ENCODE peak calls at places on chromosomes 11 and 22, in seven cellular contexts. Q is breast epithelium, O is progenitor cell of endocrine pancreas, T is activated B cell treated with CpG ODN at 0.5 μM for 24 hours, L is spleen, C is LNCaP clone FGC, A is AG04449. J is an unnamed sample.

GRCh38 chr22:29740216-29740615 is 20.4 kb downstream of the CABP7 start:
- DNase-seq in Q (no peak), O (no peak), T (no peak), L (no peak), C (no peak), A (no peak), J (no peak)

GRCh38 chr11:130209128-130209932 is 49.7 kb downstream of the ST14 start:
- DNase-seq in Q (no peak), O (no peak), T (no peak), L (no peak), C (no peak), A (no peak), J (peak)

GRCh38 chr22:27637604-27638003 is 164.0 kb downstream of the MN1 start:
- DNase-seq in Q (no peak), O (no peak), T (no peak), L (no peak), C (no peak), A (no peak), J (no peak)

GRCh38 chr22:36155702-36156101 is 4.9 kb downstream of the APOL3 start:
- DNase-seq in Q (no peak), O (no peak), T (no peak), L (no peak), C (no peak), A (no peak), J (no peak)

GRCh38 chr11:77665240-77665965 is 27.8 kb upstream of the CLNS1A start:
- DNase-seq in Q (no peak), O (no peak), T (no peak), L (no peak), C (no peak), A (no peak), J (no peak)

GRCh38 chr11:11498195-11498594 is 123.6 kb downstream of the GALNT18 start:
- DNase-seq in Q (no peak), O (no peak), T (no peak), L (no peak), C (no peak), A (no peak), J (no peak)

GRCh38 chr11:94768602-94769511 is 701 bp downstream of the AMOTL1 start:
- DNase-seq in Q (no peak), O (peak), T (no peak), L (peak), C (no peak), A (no peak), J (peak)

GRCh38 chr11:64183890-64184289 is 2.1 kb upstream of the STIP1 start:
- DNase-seq in Q (no peak), O (no peak), T (no peak), L (no peak), C (no peak), A (no peak), J (no peak)

GRCh38 chr22:41742918-41743317 is 43.6 kb downstream of the MEI1 start:
- DNase-seq in Q (no peak), O (no peak), T (no peak), L (no peak), C (no peak), A (no peak), J (no peak)

GRCh38 chr11:18384157-18384641 is 10.2 kb upstream of the LDHA start:
- DNase-seq in Q (peak), O (no peak), T (peak), L (peak), C (peak), A (peak), J (no peak)

GRCh38 chr22:32409977-32410376 is 2.1 kb downstream of the RTCB start:
- DNase-seq in Q (no peak), O (no peak), T (no peak), L (no peak), C (no peak), A (no peak), J (no peak)

GRCh38 chr11:89182773-89183172 is 5.1 kb downstream of the TYR start:
- DNase-seq in Q (no peak), O (no peak), T (no peak), L (no peak), C (no peak), A (no peak), J (no peak)

GRCh38 chr11:69828276-69828970 is 9.2 kb upstream of the FGF3 start:
- DNase-seq in Q (no peak), O (no peak), T (no peak), L (peak), C (no peak), A (no peak), J (no peak)

GRCh38 chr11:129223701-129224149 is 31.6 kb upstream of the ARHGAP32 start:
- DNase-seq in Q (no peak), O (no peak), T (no peak), L (no peak), C (no peak), A (no peak), J (no peak)

GRCh38 chr22:44446483-44446882 is 51.5 kb downstream of the RTL6 start:
- DNase-seq in Q (no peak), O (no peak), T (no peak), L (no peak), C (no peak), A (no peak), J (no peak)

GRCh38 chr11:66112640-66113098 is 42.6 kb downstream of the PACS1 start:
- DNase-seq in Q (no peak), O (no peak), T (no peak), L (no peak), C (no peak), A (peak), J (no peak)

GRCh38 chr22:20725987-20726558 is 47.8 kb upstream of the SERPIND1 start:
- DNase-seq in Q (no peak), O (no peak), T (no peak), L (peak), C (no peak), A (no peak), J (no peak)

GRCh38 chr11:22923561-22923960 is 63.3 kb upstream of the CCDC179 start:
- DNase-seq in Q (no peak), O (no peak), T (no peak), L (no peak), C (peak), A (no peak), J (no peak)

GRCh38 chr11:22922672-22923071 is 62.4 kb upstream of the CCDC179 start:
- DNase-seq in Q (no peak), O (no peak), T (no peak), L (no peak), C (peak), A (no peak), J (no peak)

GRCh38 chr11:22926341-22926740 is 66.1 kb upstream of the CCDC179 start:
- DNase-seq in Q (no peak), O (no peak), T (no peak), L (no peak), C (no peak), A (no peak), J (no peak)

GRCh38 chr11:22920939-22921565 is 60.8 kb upstream of the CCDC179 start:
- DNase-seq in Q (no peak), O (peak), T (no peak), L (no peak), C (peak), A (peak), J (no peak)
- TF ChIP-seq CTCF in Q (no peak), O (peak), T (no peak), L (peak), C (peak), A (peak), J (peak)

GRCh38 chr11:92071660-92072059 is 153.0 kb upstream of the FAT3 start:
- DNase-seq in Q (no peak), O (no peak), T (no peak), L (no peak), C (no peak), A (no peak), J (no peak)

DNA sequence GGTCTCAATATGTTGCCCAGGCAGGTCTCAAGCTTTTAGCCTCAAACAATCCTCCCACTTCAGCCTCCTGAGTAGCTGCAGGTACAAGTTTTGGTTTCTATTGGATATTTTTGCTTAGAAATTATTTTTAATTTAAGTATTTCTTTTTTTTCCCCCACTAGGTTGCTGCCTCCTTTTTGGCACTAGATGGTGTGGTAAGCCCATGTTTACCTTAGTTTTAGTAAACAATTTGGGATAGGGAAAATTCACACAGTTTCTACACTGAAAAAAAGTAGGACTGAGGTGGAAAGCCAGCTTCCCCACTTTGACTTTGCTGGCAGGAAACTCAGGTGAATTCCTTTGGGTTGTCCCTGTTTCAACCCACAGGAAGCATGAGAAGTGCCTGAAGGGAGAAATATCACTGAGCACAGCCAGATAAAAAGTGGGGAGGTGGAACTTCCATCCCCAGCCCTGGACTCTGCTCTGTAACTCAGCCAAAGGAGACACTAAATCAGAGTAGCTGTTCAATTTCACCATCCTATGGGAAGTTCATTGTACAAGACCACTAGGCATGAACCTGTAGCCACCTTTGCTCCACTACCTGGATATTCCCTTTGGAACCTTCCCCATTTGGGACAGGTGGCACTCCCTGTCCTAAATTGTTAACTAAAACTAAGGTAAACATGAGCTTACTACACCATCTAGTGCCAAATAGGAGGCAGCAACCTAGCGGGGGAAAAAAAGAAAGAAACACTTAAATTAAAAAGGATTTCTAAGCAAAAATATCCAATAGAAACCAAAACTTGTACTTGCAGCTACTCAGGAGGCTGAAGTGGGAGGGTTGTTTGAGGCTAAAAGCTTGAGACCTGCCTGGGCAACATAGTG is 154.4 kb upstream of the FAT3 start:
- DNase-seq in Q (no peak), O (no peak), T (no peak), L (no peak), C (no peak), A (no peak), J (no peak)
- TF ChIP-seq CTCF in Q (no peak), O (peak), T (no peak), L (no peak), C (peak), A (no peak), J (no peak)

GRCh38 chr11:133619973-133620372 is 87.7 kb upstream of the OPCML start:
- DNase-seq in Q (no peak), O (no peak), T (no peak), L (no peak), C (no peak), A (no peak), J (no peak)
- TF ChIP-seq CTCF in Q (no peak), O (peak), T (no peak), L (no peak), C (peak), A (no peak), J (no peak)

DNA sequence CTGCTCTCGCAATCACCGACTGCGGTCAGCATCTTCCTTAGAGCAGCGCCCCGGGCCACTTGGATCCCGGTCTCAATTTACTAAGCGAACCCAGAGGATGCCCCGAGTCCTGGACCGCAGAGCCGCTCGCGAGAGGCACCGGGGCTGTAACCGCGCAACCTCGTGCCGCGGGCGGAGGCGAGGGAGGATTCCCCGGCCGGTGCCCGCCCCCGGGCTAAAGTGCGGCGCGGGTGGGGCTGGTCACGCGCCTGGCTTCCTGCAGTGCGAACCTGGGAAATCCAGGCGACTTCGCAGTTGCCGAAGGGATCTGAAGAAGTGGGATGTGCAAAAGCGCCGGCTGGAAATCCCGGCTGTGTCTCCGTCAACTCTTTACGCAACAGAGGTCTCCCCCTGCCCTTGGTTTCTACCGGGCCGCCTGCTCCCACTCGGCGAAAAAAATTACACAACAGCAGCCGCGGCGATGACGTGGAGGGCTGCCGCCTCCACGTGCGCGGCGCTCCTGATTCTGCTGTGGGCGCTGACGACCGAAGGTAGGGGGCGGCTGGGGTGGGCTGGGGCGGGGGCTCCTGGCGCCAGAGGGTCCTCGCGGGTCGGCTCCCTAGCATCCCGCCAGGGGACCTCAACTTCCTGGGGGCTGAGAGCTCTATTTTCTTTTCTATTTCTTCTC is at the start of gene NCR3LG1:
- DNase-seq in Q (no peak), O (no peak), T (peak), L (peak), C (no peak), A (no peak), J (peak)
- TF ChIP-seq CTCF in Q (no peak), O (no peak), T (no peak), L (no peak), C (no peak), A (no peak), J (no peak)

GRCh38 chr11:2825886-2826678 is 59.5 kb downstream of the CDKN1C start:
- DNase-seq in Q (peak), O (no peak), T (no peak), L (no peak), C (no peak), A (peak), J (no peak)

GRCh38 chr11:2824851-2825250 is 60.7 kb downstream of the CDKN1C start:
- DNase-seq in Q (no peak), O (no peak), T (no peak), L (no peak), C (no peak), A (no peak), J (no peak)

GRCh38 chr11:2827256-2827655 is 58.3 kb downstream of the CDKN1C start:
- DNase-seq in Q (no peak), O (no peak), T (no peak), L (no peak), C (no peak), A (no peak), J (no peak)

GRCh38 chr11:2826679-2827056 is 58.9 kb downstream of the CDKN1C start:
- DNase-seq in Q (no peak), O (no peak), T (no peak), L (no peak), C (no peak), A (no peak), J (no peak)

GRCh38 chr11:2825261-2825885 is 60.2 kb downstream of the CDKN1C start:
- DNase-seq in Q (peak), O (no peak), T (no peak), L (no peak), C (no peak), A (peak), J (no peak)
- TF ChIP-seq CTCF in Q (peak), O (no peak), T (no peak), L (no peak), C (no peak), A (peak), J (no peak)

DNA sequence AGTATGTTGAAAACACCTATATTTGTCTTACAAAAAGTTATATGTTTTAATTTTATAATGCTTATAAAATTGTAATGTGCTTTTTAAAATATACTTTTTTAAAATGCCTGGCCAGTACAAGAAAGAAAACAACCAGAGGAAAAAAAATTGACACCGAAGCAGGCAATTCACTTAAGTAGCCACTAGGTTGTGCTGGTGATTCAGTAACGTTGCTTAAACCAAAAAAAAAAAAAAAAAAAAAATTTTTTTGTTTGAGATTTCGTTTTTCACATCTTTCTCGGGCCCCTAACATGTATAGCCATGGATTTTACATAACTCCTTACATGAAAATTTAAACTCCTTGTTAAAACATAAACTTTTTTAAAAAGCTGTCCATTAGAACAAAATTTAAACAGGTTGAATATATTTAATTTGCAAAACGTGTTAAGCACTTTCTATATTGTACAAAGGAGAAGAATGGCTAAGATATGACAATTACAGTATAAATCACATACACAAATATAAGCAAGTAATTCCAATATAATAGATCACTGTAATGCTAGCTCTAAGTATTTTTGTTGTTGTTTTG is 9.2 kb downstream of the OR8B4 start:
- DNase-seq in Q (no peak), O (no peak), T (no peak), L (no peak), C (peak), A (peak), J (no peak)
- TF ChIP-seq CTCF in Q (peak), O (peak), T (no peak), L (peak), C (peak), A (peak), J (peak)